ENCODE peak calls at places on chromosomes 3 and 15, in five cellular contexts. P, Y, O, G and L are unnamed samples.

GRCh38 chr15:25170781-25171110 is 216.0 kb downstream of the SNRPN start:
- DNase-seq in P (no peak), G (no peak), Y (no peak), O (no peak), L (peak)

GRCh38 chr3:99240700-99241099 is 339.2 kb upstream of the DCBLD2 start:
- DNase-seq in G (no peak), P (no peak), Y (no peak), O (no peak), L (no peak)

GRCh38 chr3:177606891-177607290 is 409.6 kb upstream of the TBL1XR1 start:
- DNase-seq in O (no peak), P (no peak), G (no peak), Y (peak), L (no peak)

GRCh38 chr15:50058231-50058630 is 60.8 kb downstream of the ATP8B4 start:
- DNase-seq in P (no peak), Y (peak), G (peak), O (no peak), L (no peak)

GRCh38 chr15:44910981-44911625 is 45.4 kb upstream of the TERB2 start:
- DNase-seq in P (no peak), O (no peak), Y (no peak), G (no peak), L (no peak)

GRCh38 chr3:16550676-16551341 is 37.3 kb upstream of the RFTN1 start:
- DNase-seq in Y (peak), P (peak), O (peak), G (peak), L (no peak)

GRCh38 chr15:26864664-26865191 is 2.1 kb upstream of the GABRA5 start:
- DNase-seq in G (peak), P (no peak), Y (peak), O (peak), L (no peak)

GRCh38 chr3:80606073-80606472 is 838.3 kb upstream of the ROBO1 start:
- DNase-seq in P (no peak), G (no peak), O (no peak), Y (no peak), L (no peak)

GRCh38 chr3:172152869-172153268 is 113.5 kb downstream of the FNDC3B start:
- DNase-seq in P (no peak), O (no peak), Y (no peak), G (no peak), L (no peak)

GRCh38 chr3:146581080-146581601 is 24.0 kb downstream of the PLSCR5 start:
- DNase-seq in Y (no peak), P (no peak), G (no peak), O (no peak), L (no peak)

GRCh38 chr15:39403674-39404117 is 177.2 kb upstream of the THBS1 start:
- DNase-seq in O (no peak), Y (no peak), P (no peak), G (no peak), L (no peak)

GRCh38 chr3:184562875-184563568 is 1.4 kb downstream of the EPHB3 start:
- DNase-seq in Y (no peak), G (no peak), P (no peak), O (no peak), L (no peak)

GRCh38 chr3:1082024-1082633 is 10.7 kb upstream of the CNTN6 start:
- DNase-seq in O (no peak), P (no peak), Y (peak), G (no peak), L (no peak)

GRCh38 chr3:16253601-16254000 is 11.1 kb downstream of the DPH3 start:
- DNase-seq in Y (no peak), P (no peak), O (no peak), G (no peak), L (peak)

GRCh38 chr15:43511012-43511885 is 6.2 kb upstream of the MAP1A start:
- DNase-seq in G (no peak), Y (no peak), P (peak), O (no peak), L (no peak)

GRCh38 chr3:70880416-70880815 is 568.0 kb upstream of the MDFIC2 start:
- DNase-seq in P (no peak), O (no peak), Y (no peak), G (peak), L (no peak)

GRCh38 chr3:125055165-125055912 is 458 bp downstream of the HEG1 start:
- DNase-seq in G (no peak), O (no peak), Y (no peak), P (peak), L (no peak)

GRCh38 chr15:71572452-71573053 is 237.8 kb upstream of the NR2E3 start:
- DNase-seq in Y (no peak), G (no peak), O (no peak), P (no peak), L (peak)

GRCh38 chr3:32947466-32948238 is 3.8 kb upstream of the CCR4 start:
- DNase-seq in P (peak), O (peak), Y (peak), G (peak), L (peak)

GRCh38 chr3:168040624-168041208 is 55.0 kb downstream of the GOLIM4 start:
- DNase-seq in Y (peak), P (peak), G (peak), O (no peak), L (no peak)

GRCh38 chr3:124793054-124793740 is 62.9 kb downstream of the UMPS start:
- DNase-seq in P (no peak), Y (no peak), G (no peak), O (no peak), L (no peak)

GRCh38 chr15:77066961-77067690 is 3.8 kb downstream of the TSPAN3 start:
- DNase-seq in P (no peak), Y (no peak), O (no peak), G (no peak), L (no peak)

GRCh38 chr15:37490707-37491106 is 390.4 kb upstream of the MEIS2 start:
- DNase-seq in G (no peak), P (no peak), O (no peak), Y (no peak), L (peak)

GRCh38 chr15:47376190-47376589 is 341.1 kb upstream of the SEMA6D start:
- DNase-seq in Y (no peak), P (no peak), O (no peak), G (no peak), L (no peak)

GRCh38 chr3:43726511-43726910 is 35.8 kb downstream of the ABHD5 start:
- DNase-seq in P (no peak), Y (no peak), G (no peak), O (no peak), L (no peak)

GRCh38 chr15:52101542-52102340 is 10.8 kb downstream of the BCL2L10 start:
- DNase-seq in O (no peak), G (no peak), P (no peak), Y (no peak), L (no peak)

GRCh38 chr3:29609007-29609805 is 328.3 kb downstream of the RBMS3 start:
- DNase-seq in P (no peak), Y (no peak), G (no peak), O (no peak), L (no peak)

GRCh38 chr3:133093366-133093765 is 55.2 kb downstream of the TMEM108 start:
- DNase-seq in Y (no peak), G (no peak), O (no peak), P (no peak), L (no peak)

GRCh38 chr15:44596511-44597010 is 59.6 kb downstream of the EIF3J start:
- DNase-seq in Y (no peak), P (no peak), O (no peak), G (no peak), L (no peak)

GRCh38 chr15:77027697-77028450 is 32.9 kb downstream of the PSTPIP1 start:
- DNase-seq in Y (no peak), P (no peak), G (no peak), O (no peak), L (peak)